ENCODE peak calls at places on chromosomes 16 and 17, in seven cellular contexts. X, F, A, J, P, I and L are unnamed samples.

GRCh38 chr17:43175213-43176118 is 4.5 kb downstream of the NBR1 start:
- DNase-seq in P (no peak), J (no peak), A (no peak), X (no peak), I (peak), F (no peak), L (no peak)

GRCh38 chr16:67884684-67885083 is at the start of gene NRN1L:
- DNase-seq in X (no peak), I (peak), J (peak), A (no peak), F (no peak), P (peak), L (peak)

GRCh38 chr16:3065069-3065741 is at the start of gene IL32:
- DNase-seq in J (no peak), X (peak), P (peak), A (no peak), I (peak), F (peak), L (no peak)

GRCh38 chr17:76378548-76379274 is 5.7 kb upstream of the SPHK1 start:
- DNase-seq in F (no peak), A (no peak), X (no peak), P (no peak), J (no peak), I (no peak), L (no peak)

GRCh38 chr17:73400915-73401545 is 89.2 kb upstream of the CDC42EP4 start:
- DNase-seq in A (no peak), F (no peak), P (no peak), J (no peak), I (no peak), X (no peak), L (no peak)

GRCh38 chr16:2337431-2338296 is 2.9 kb downstream of the ABCA3 start:
- DNase-seq in P (peak), X (no peak), J (no peak), I (no peak), F (no peak), A (no peak), L (no peak)

GRCh38 chr16:4323071-4323844 is 7.4 kb downstream of the GLIS2 start:
- DNase-seq in I (no peak), X (no peak), J (peak), P (no peak), A (no peak), F (no peak), L (no peak)

GRCh38 chr17:42458497-42459255 is at the start of gene ATP6V0A1:
- DNase-seq in J (peak), P (peak), X (peak), A (peak), I (peak), F (peak), L (peak)

GRCh38 chr16:12257926-12258561 is 281.5 kb downstream of the SNX29 start:
- DNase-seq in J (no peak), F (no peak), P (no peak), I (no peak), A (no peak), X (peak), L (no peak)

GRCh38 chr17:76633628-76634328 is 9.8 kb downstream of the ST6GALNAC1 start:
- DNase-seq in F (no peak), X (no peak), A (no peak), I (no peak), P (no peak), J (no peak), L (no peak)

GRCh38 chr17:79621151-79621940 is 10.5 kb upstream of the RBFOX3 start:
- DNase-seq in X (no peak), A (no peak), P (no peak), F (no peak), I (no peak), J (no peak), L (no peak)

GRCh38 chr16:77306050-77306616 is 106.9 kb downstream of the SYCE1L start:
- DNase-seq in A (no peak), X (no peak), I (no peak), P (peak), J (no peak), F (no peak), L (no peak)

GRCh38 chr16:27852681-27853080 is 210.8 kb downstream of the GSG1L start:
- DNase-seq in X (no peak), A (no peak), F (no peak), I (no peak), P (no peak), J (no peak), L (no peak)

GRCh38 chr17:21001813-21002221 is 41.0 kb downstream of the USP22 start:
- DNase-seq in X (no peak), P (no peak), F (no peak), A (no peak), J (peak), I (no peak), L (peak)

GRCh38 chr17:42132941-42133340 is 10.3 kb downstream of the HSPB9 start:
- DNase-seq in I (peak), J (peak), A (no peak), P (peak), X (no peak), F (peak), L (peak)

GRCh38 chr16:56673916-56674315 is 4.3 kb downstream of the MT1H start:
- DNase-seq in X (peak), F (no peak), I (no peak), J (peak), P (no peak), A (no peak), L (no peak)

GRCh38 chr17:78365561-78366108 is 5.8 kb upstream of the SOCS3 start:
- DNase-seq in X (no peak), F (no peak), A (no peak), I (no peak), P (peak), J (no peak), L (no peak)

GRCh38 chr17:61461586-61461966 is 9.4 kb downstream of the TBX4 start:
- DNase-seq in P (no peak), X (no peak), A (no peak), J (no peak), F (no peak), I (no peak), L (no peak)

GRCh38 chr17:2405247-2405926 is 4.5 kb upstream of the MNT start:
- DNase-seq in A (no peak), X (peak), F (no peak), P (peak), J (no peak), I (peak), L (no peak)

GRCh38 chr17:81481011-81481799 is 31.4 kb downstream of the ACTG1 start:
- DNase-seq in F (peak), A (no peak), J (peak), I (peak), X (peak), P (peak), L (peak)

GRCh38 chr17:22217135-22217534 is 524.8 kb downstream of the KCNJ18 start:
- DNase-seq in I (no peak), P (peak), F (no peak), J (no peak), A (no peak), X (no peak), L (no peak)

GRCh38 chr16:84933774-84934571 is 77.4 kb downstream of the ZDHHC7 start:
- DNase-seq in F (no peak), I (peak), A (no peak), J (no peak), X (no peak), P (no peak), L (peak)

GRCh38 chr16:21277927-21278706 is at the start of gene CRYM:
- DNase-seq in P (peak), X (peak), J (peak), I (peak), A (peak), F (peak), L (no peak)

GRCh38 chr17:40515011-40515410 is 13.6 kb upstream of the TNS4 start:
- DNase-seq in P (no peak), A (no peak), F (no peak), X (no peak), I (no peak), J (no peak), L (no peak)

GRCh38 chr16:52492789-52493357 is 54.1 kb downstream of the TOX3 start:
- DNase-seq in F (no peak), A (no peak), X (no peak), P (no peak), J (no peak), I (no peak), L (no peak)

GRCh38 chr17:45868276-45868675 is 23.6 kb downstream of the SPPL2C start:
- DNase-seq in P (no peak), J (no peak), F (no peak), A (no peak), I (no peak), X (no peak), L (no peak)

GRCh38 chr17:50361561-50362480 is 11.2 kb downstream of the MRPL27 start:
- DNase-seq in X (peak), F (peak), P (peak), I (peak), A (peak), J (peak), L (peak)

GRCh38 chr17:6429266-6429665 is 5.7 kb downstream of the AIPL1 start:
- DNase-seq in A (no peak), P (no peak), F (no peak), X (no peak), J (no peak), I (no peak), L (no peak)

GRCh38 chr16:27287887-27288286 is 19.3 kb upstream of the NSMCE1 start:
- DNase-seq in X (no peak), I (no peak), F (no peak), J (no peak), P (no peak), A (no peak), L (no peak)

GRCh38 chr16:23435500-23435899 is 17.5 kb downstream of the COG7 start:
- DNase-seq in A (peak), F (peak), J (peak), X (peak), P (peak), I (peak), L (no peak)

GRCh38 chr16:59604331-59604730 is 870.2 kb upstream of the GOT2 start:
- DNase-seq in F (no peak), P (no peak), A (no peak), I (peak), J (no peak), X (no peak), L (no peak)

GRCh38 chr17:46737331-46737730 is 81.2 kb downstream of the WNT3 start:
- DNase-seq in J (no peak), A (no peak), X (no peak), I (no peak), F (no peak), P (no peak), L (no peak)

GRCh38 chr17:28916302-28916934 is 13.5 kb upstream of the DHRS13 start:
- DNase-seq in A (no peak), I (peak), F (no peak), J (peak), P (no peak), X (peak), L (no peak)

GRCh38 chr17:40122466-40122943 is 734 bp downstream of the MSL1 start:
- DNase-seq in P (peak), I (peak), J (no peak), A (peak), X (peak), F (no peak), L (no peak)

GRCh38 chr17:48843172-48843900 is 12.5 kb downstream of the CALCOCO2 start:
- DNase-seq in J (no peak), A (no peak), X (no peak), P (peak), F (no peak), I (no peak), L (no peak)